ENCODE peak calls at places on chromosomes 11 and 22, in six cellular contexts. W is MCF 10A, L is heart right ventricle, Z is GM10248, I is esophagus squamous epithelium, Y is neural progenitor cell. Q is an unnamed sample.

GRCh38 chr11:69563946-69564780 is 76.8 kb upstream of the CCND1 start:
- DNase-seq in W (no peak), L (no peak), Z (no peak), I (no peak), Y (no peak), Q (peak)

GRCh38 chr22:31615481-31615840 is 46.6 kb downstream of the PISD start:
- DNase-seq in W (no peak), L (no peak), Z (no peak), I (no peak), Y (no peak), Q (no peak)

GRCh38 chr22:42688241-42688913 is 32.3 kb downstream of the A4GALT start:
- DNase-seq in W (peak), L (peak), Z (no peak), I (no peak), Y (peak), Q (peak)

GRCh38 chr11:2761131-2762030 is 61.6 kb upstream of the KCNQ1OT1 start:
- DNase-seq in W (no peak), L (peak), Z (no peak), I (no peak), Y (no peak), Q (no peak)

GRCh38 chr11:3861698-3862097 is 6.2 kb downstream of the STIM1 start:
- DNase-seq in W (no peak), L (no peak), Z (no peak), I (no peak), Y (no peak), Q (no peak)

GRCh38 chr11:26958005-26958404 is 35.9 kb upstream of the FIBIN start:
- DNase-seq in W (no peak), L (no peak), Z (no peak), I (no peak), Y (no peak), Q (no peak)

GRCh38 chr11:45685976-45686375 is 20.6 kb upstream of the CHST1 start:
- DNase-seq in W (no peak), L (no peak), Z (no peak), I (no peak), Y (no peak), Q (no peak)

GRCh38 chr11:134164490-134165370 is 59.0 kb downstream of the NCAPD3 start:
- DNase-seq in W (no peak), L (no peak), Z (no peak), I (no peak), Y (peak), Q (no peak)

GRCh38 chr11:34158661-34159060 is 53.2 kb downstream of the NAT10 start:
- DNase-seq in W (no peak), L (no peak), Z (no peak), I (no peak), Y (no peak), Q (no peak)

GRCh38 chr11:102109896-102110760 is at the start of gene YAP1:
- DNase-seq in W (peak), L (peak), Z (peak), I (no peak), Y (peak), Q (peak)

GRCh38 chr22:41831828-41832552 is 915 bp upstream of the SREBF2 start:
- DNase-seq in W (no peak), L (no peak), Z (no peak), I (no peak), Y (no peak), Q (no peak)

GRCh38 chr11:1152316-1153104 is 5.2 kb upstream of the MUC5AC start:
- DNase-seq in W (peak), L (no peak), Z (peak), I (no peak), Y (no peak), Q (no peak)

GRCh38 chr11:86574493-86575207 is 97.8 kb downstream of the ME3 start:
- DNase-seq in W (no peak), L (no peak), Z (no peak), I (no peak), Y (no peak), Q (no peak)

DNA sequence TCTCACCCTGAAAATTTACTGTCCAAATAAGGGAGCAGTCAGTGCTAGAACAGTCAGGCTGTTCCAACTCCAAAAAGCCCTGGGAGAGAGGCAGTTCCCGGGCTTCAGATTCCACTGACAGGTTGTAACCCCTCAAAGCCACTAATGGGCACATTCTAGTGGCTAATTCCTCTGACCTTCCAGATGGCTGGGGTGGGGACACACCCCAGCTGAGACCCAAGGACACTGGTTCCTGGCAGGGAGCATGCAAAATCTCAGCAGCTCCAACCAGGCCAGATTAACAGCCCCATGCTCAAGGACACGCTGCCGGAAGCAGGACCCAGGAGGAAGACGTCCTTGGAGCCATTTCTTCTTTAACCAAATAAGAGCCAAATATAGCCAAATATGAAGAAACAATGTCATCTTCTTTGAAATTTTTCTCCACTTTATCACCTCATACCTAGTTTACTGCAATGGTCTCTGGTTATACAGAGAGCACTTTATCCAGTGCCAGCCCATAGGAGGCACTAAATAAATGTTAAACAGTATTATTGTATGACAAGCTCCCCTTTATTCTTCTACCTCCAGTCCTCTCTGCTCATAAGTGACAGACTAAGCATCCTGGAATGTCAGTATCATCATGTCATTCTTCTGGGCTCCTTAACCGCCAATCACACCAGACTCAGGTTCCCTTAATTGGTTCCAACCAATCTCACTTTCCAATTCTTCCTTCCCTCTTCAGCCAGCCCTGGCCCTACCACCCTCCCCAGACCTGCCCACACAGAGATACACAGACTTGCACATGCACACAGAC is 92.9 kb downstream of the RPL27A start:
- DNase-seq in W (no peak), L (no peak), Z (no peak), I (no peak), Y (no peak), Q (no peak)
- TF ChIP-seq CTCF in W (no peak), L (no peak), Z (no peak), I (no peak), Y (no peak), Q (no peak)

DNA sequence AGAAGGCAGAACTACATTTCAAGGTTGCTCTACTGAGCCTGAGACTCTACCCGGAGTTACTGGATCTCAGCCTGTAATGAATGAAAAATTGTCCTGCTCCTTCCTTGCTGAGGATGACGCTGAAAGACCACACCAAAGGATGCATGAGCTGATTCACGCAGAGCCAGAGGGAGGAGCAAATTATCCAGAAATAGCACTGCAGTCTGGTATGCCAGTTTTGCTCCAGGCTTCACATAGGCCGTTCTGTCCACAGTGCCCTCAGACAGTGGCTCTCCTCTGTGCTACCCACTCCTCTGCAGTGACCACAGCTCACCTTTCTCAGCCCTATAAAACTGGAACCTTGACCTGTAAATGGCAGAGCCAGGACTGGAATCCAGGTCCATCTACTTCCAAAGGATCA is 79.3 kb upstream of the GALNT18 start:
- DNase-seq in W (peak), L (peak), Z (no peak), I (no peak), Y (no peak), Q (peak)
- TF ChIP-seq CTCF in W (peak), L (no peak), Z (no peak), I (no peak), Y (no peak), Q (peak)

GRCh38 chr22:21898354-21898896 is 31.0 kb upstream of the MAPK1 start:
- DNase-seq in W (no peak), L (no peak), Z (no peak), I (no peak), Y (no peak), Q (no peak)
- TF ChIP-seq CTCF in W (no peak), L (no peak), Z (no peak), I (no peak), Y (no peak), Q (no peak)

GRCh38 chr11:68317147-68317785 is 4.9 kb downstream of the LRP5 start:
- DNase-seq in W (no peak), L (no peak), Z (no peak), I (no peak), Y (no peak), Q (no peak)
- TF ChIP-seq CTCF in W (no peak), L (no peak), Z (no peak), I (no peak), Y (no peak), Q (no peak)

DNA sequence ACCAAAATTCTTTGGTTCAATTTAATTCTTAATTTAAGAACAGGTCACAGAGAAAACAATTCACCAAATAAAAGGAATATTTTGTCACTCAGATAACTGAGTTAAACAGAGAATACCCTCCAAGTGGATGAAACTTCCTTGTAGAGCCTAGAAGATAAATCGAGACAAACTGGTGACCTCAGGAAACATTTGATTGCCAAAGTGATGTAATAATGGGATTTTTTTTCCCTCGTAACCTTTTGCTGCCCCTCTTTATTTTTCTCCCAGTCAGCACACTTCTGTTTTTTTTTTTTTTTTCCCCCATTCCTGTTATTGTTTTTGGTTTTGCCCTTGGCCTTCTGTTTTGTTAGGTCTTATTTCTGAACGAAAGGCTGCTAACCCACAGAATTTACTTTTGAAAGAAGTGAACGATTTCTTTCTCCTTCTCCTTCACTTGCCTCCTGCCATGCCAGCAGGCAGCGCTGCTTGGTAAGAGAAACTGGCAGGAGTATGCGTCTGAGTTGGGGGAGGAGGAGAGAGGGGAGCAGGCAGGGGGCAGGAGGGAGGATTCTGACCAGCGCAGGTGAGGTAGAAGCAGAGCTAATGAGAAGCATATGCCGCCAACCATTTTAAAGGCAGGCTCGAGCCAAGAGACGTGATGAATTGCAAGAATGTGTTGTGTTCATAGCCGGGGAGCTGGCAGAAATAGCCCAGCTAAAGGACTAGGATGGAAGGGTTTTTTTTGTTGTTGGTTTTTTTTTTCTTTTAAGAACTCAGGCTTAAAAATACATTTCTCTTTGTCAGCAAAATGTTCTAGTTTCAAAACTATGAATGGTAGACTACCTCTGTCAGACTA is 121.9 kb upstream of the MTMR2 start:
- DNase-seq in W (no peak), L (peak), Z (no peak), I (no peak), Y (peak), Q (peak)
- TF ChIP-seq CTCF in W (no peak), L (no peak), Z (no peak), I (no peak), Y (peak), Q (peak)

GRCh38 chr22:27726344-27726725 is 75.2 kb downstream of the MN1 start:
- DNase-seq in W (no peak), L (peak), Z (no peak), I (no peak), Y (no peak), Q (no peak)
- TF ChIP-seq CTCF in W (no peak), L (no peak), Z (no peak), I (no peak), Y (no peak), Q (no peak)

GRCh38 chr22:25853902-25854301 is 111.9 kb downstream of the MYO18B start:
- DNase-seq in W (peak), L (no peak), Z (no peak), I (no peak), Y (peak), Q (no peak)
- TF ChIP-seq CTCF in W (peak), L (no peak), Z (peak), I (no peak), Y (peak), Q (no peak)

GRCh38 chr11:17598700-17599459 is 51.8 kb downstream of the OTOG start:
- DNase-seq in W (peak), L (peak), Z (peak), I (no peak), Y (peak), Q (peak)
- TF ChIP-seq CTCF in W (peak), L (peak), Z (peak), I (peak), Y (peak), Q (peak)

DNA sequence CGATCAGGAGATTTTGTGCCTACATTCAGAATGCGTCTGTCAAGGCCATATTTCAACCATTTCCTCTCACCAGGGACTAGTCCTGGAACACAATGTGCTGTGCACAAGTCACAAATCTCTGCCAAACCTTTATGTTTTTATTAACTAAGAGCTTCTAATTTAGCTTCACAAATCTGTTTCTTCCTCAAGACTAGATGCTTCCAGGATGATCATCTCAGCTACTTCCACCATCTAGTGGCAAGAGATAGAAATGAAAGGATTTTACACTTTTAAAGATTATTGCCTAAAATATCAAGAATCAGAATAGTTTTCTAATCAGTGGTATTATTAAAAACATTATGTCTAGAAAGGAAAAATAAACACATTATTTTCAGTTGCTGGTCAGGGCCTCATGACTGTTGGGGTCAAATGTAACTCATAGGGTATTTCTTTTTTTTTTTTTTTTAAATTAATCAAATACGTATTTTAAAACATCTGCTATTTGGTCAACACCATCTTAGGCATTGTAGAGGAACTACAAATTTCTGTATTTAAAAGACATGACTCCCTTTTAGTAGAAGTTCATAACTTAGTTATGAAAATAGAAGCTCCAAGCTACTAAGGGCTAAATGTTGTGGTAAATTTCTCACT is 1102.6 kb downstream of the DLG2 start:
- DNase-seq in W (peak), L (no peak), Z (peak), I (no peak), Y (peak), Q (peak)
- TF ChIP-seq CTCF in W (peak), L (no peak), Z (peak), I (peak), Y (peak), Q (peak)

Q was measured in HFFc6.